ENCODE peak calls at places on chromosome 12, in seven cellular contexts. R is H9, U is neuronal stem cell, N is mesendoderm, M is IMR-90, P is H1, W is trophoblast cell. H is an unnamed sample.

GRCh38 chr12:15599266-15600037 is 189.7 kb downstream of the EPS8 start:
- DNase-seq in R (no peak), U (no peak), N (no peak), M (peak), P (no peak), W (no peak), H (no peak)

GRCh38 chr12:124680863-124681778 is 113.7 kb upstream of the NCOR2 start:
- DNase-seq in R (peak), U (peak), N (peak), M (peak), P (peak), W (peak), H (peak)

GRCh38 chr12:25718081-25718731 is 165.1 kb upstream of the LMNTD1 start:
- DNase-seq in R (no peak), U (no peak), N (peak), M (no peak), P (no peak), W (no peak), H (no peak)

GRCh38 chr12:33596061-33596460 is 156.4 kb upstream of the SYT10 start:
- DNase-seq in R (no peak), U (no peak), N (peak), M (no peak), P (no peak), W (peak), H (no peak)

GRCh38 chr12:108689314-108690190 is 41.8 kb downstream of the CORO1C start:
- DNase-seq in R (no peak), U (no peak), N (peak), M (peak), P (no peak), W (peak), H (peak)

GRCh38 chr12:81084848-81085350 is 7.0 kb downstream of the ACSS3 start:
- DNase-seq in R (no peak), U (no peak), N (no peak), M (no peak), P (no peak), W (peak), H (no peak)

GRCh38 chr12:75641031-75641780 is 129.8 kb upstream of the KRR1 start:
- DNase-seq in R (no peak), U (no peak), N (peak), M (peak), P (no peak), W (peak), H (peak)

GRCh38 chr12:124426594-124427550 is 132.0 kb downstream of the RFLNA start:
- DNase-seq in R (no peak), U (no peak), N (no peak), M (no peak), P (no peak), W (no peak), H (peak)

GRCh38 chr12:108595711-108596647 is 1.9 kb downstream of the TMEM119 start:
- DNase-seq in R (no peak), U (no peak), N (no peak), M (no peak), P (no peak), W (no peak), H (no peak)

GRCh38 chr12:27198036-27198435 is 46.0 kb upstream of the STK38L start:
- DNase-seq in R (no peak), U (no peak), N (no peak), M (peak), P (no peak), W (no peak), H (peak)

GRCh38 chr12:116337312-116337711 is 59.8 kb upstream of the MED13L start:
- DNase-seq in R (no peak), U (no peak), N (no peak), M (no peak), P (no peak), W (no peak), H (no peak)

GRCh38 chr12:114294303-114294685 is 111.7 kb downstream of the TBX5 start:
- DNase-seq in R (no peak), U (no peak), N (no peak), M (peak), P (no peak), W (no peak), H (no peak)

GRCh38 chr12:106123110-106123509 is 15.6 kb downstream of the NUAK1 start:
- DNase-seq in R (no peak), U (no peak), N (no peak), M (no peak), P (no peak), W (no peak), H (no peak)
- H3K18ac ChIP-seq in R (no peak), U (no peak), N (no peak), M (no peak), P (no peak), W (no peak), H (no peak)

GRCh38 chr12:122965356-122965755 is 907 bp downstream of the ABCB9 start:
- DNase-seq in R (no peak), U (no peak), N (no peak), M (no peak), P (no peak), W (no peak), H (no peak)
- H3K4me2 ChIP-seq in R (peak), U (peak), N (no peak), M (peak), P (no peak), W (no peak), H (peak)

DNA sequence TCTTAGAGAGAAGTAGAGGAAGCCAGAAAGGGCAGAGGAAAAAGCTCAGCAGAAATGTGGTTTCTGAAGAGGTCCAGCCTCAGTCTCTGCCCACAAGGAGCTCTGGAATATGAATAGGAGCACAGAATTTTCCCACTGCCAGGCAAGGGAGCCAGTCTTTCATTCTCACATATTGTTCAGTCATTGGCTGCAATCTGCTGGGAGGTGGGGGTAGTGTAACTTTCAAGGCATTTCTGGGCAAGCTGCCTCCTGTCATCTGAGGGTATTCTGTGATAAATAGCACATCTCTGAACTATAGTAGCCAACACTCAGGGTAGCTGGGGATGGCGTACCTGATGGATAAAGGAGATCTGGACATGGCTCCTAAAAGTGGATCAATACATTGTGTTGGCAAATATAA is 127.2 kb downstream of the LRRK2 start:
- DNase-seq in R (no peak), U (no peak), N (no peak), M (peak), P (no peak), W (no peak), H (no peak)
- H3K18ac ChIP-seq in R (no peak), U (no peak), N (no peak), M (no peak), P (no peak), W (no peak), H (no peak)

DNA sequence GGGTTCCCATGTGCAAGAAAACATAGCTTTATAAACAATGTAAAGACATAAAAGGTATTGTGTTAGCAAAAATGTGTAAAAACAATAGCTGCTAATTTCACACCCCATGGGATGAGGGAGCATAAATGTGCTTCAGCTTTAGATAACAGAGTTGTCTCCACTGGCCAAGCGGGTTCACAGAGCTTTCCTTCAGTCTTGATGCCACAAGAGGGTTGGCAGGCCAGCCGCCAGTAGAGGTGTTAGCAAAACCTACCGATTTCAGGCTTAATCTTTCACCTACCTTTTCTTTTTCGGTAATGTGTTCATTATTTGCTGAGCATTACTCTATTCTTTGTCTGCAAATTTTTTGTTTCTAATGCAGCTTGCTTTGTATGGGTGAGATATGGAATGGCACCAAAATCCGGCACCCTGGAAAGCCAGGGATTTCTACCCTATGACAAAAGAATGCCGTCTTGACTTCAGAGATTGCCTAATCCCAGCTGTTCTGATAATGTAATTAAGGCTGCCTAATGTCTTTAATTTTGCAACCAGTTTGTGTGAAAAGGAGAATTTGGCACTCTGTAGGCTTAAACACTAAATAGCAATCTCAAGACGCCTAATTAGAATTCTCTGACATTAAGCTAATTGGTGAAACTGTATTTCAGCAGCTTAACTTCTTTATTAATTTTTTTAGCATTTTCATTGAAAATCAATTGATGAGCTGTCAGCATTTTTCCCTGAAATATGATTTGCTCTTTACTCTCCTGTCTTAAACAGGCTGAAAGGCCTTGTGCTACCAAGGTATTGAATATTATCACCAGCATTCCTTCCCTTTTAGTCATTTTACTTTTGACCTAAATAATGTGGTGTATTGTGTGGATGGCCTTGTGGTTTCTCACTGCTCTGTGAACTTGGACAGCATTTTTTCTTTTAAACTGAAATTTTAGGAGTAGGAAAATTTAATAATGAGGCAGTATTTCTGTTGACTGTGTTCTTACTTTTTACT is 60.7 kb downstream of the POLR3B start:
- DNase-seq in R (no peak), U (no peak), N (peak), M (peak), P (no peak), W (peak), H (peak)
- H3K4me2 ChIP-seq in R (no peak), U (no peak), N (no peak), M (peak), P (no peak), W (no peak), H (no peak)

DNA sequence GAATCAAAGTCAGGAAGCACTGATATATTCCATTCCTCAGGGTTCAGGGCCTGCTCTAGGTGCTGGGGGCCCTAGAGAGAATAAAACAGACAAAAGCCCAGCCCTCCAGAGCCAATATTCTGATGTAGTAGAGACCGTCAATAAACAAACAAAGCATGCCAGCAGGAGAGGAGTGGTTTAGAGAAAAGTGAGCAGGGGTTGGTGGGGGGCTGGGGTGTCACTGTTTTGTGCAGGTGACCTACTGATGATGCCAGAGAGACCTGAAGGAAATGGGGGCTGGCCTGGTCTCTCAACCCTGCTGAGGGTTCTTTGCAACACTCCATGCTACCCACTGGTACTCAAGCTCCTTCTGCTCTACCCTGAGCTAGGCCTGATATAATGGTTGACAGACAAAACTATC is 26.5 kb downstream of the IL26 start:
- DNase-seq in R (no peak), U (no peak), N (no peak), M (no peak), P (no peak), W (no peak), H (no peak)
- H3K18ac ChIP-seq in R (no peak), U (no peak), N (no peak), M (no peak), P (no peak), W (no peak), H (no peak)

DNA sequence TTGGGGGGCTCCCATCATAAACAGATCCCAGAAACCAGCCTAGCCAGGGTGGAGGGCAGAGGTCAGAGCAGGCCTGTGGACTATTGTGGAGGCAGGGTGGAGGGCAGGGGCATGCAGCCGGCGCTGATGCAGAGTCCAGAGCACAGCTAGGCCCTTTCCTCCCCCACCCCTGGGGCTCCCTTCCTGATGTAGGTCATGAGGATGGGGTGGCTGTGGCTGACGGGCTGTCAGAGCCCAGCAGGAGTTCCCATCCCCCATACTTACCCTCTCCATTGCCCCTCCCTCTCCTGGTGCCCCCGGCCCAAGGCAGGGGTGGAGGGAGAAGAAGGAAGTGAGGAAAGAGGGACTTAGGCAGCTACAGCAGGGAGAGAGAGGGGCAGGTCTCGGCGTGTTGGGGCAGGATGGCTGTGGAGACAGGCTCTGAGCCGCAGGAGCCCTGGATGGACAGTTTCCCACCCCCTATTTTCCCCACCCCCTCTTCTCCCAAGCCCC is 5.7 kb upstream of the ZNF385A start:
- DNase-seq in R (peak), U (no peak), N (peak), M (no peak), P (no peak), W (no peak), H (no peak)
- H3K4me2 ChIP-seq in R (peak), U (peak), N (peak), M (no peak), P (peak), W (peak), H (peak)

GRCh38 chr12:1926274-1926673 is 7.8 kb upstream of the CACNA2D4 start:
- DNase-seq in R (peak), U (no peak), N (no peak), M (no peak), P (no peak), W (no peak), H (no peak)
- H3K18ac ChIP-seq in R (no peak), U (no peak), N (no peak), M (no peak), P (no peak), W (no peak), H (no peak)

DNA sequence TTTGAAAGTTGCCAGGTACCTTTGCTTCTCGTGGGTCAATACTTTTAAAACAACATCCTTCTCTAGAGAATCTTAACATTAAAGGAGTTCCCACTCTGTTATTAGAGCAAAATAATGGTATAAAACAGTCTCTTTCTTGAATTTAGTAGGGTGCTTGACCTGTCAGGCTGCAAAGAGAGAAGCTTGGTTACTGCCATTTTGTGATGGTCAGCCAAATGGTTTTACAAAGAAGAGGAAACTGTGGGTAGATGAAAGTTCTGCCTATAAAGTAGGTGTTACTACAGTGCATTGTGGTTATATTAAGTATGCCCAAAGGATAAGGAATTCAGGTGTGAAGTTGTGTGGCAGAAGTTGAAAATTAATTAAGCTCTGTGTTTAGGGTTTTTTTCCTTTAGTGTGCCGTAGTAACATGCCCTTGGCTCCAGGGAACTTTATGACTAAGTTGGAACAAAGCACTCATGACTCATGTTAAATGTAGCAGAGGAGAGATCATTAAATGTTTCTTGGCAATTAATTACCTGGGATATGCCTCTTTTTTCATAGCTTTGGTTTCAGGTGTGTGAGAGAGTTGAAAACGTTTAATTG is 354.0 kb upstream of the KITLG start:
- DNase-seq in R (no peak), U (no peak), N (no peak), M (peak), P (no peak), W (no peak), H (no peak)
- H3K4me2 ChIP-seq in R (no peak), U (no peak), N (no peak), M (no peak), P (no peak), W (no peak), H (no peak)

DNA sequence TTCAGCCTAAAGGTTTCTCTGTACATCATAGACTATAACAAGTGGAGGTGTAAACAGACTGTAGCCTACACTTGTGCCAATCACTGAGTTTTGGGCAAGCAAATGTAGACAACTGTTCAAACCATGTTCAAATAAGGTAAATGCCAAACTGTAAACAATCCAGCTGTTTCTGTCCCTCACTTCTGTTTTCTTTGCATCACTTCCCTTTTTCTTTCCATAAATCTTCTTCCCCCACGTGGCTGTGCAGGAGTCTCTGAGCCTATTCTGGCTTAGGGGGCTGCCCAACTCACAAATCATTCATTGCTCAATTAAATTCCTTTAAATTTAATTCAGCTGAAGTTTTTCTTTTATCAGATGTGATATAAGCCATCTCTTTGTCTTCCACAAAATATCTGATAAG is 65.1 kb upstream of the CPM start:
- DNase-seq in R (no peak), U (no peak), N (no peak), M (no peak), P (no peak), W (no peak), H (no peak)
- H3K18ac ChIP-seq in R (no peak), U (no peak), N (no peak), M (no peak), P (no peak), W (no peak), H (no peak)

H was measured in mesenchymal stem cell.